ENCODE peak calls at places on chromosomes 11 and 22, in four cellular contexts. W is CD4-positive, alpha-beta T cell; V is naive thymus-derived CD4-positive, alpha-beta T cell; R is AG09319. E is an unnamed sample.

GRCh38 chr11:66762088-66762487 is 33.1 kb upstream of the SPTBN2 start:
- DNase-seq in V (no peak), R (no peak), W (no peak), E (no peak)

GRCh38 chr11:289145-289705 is 299 bp downstream of the PGGHG start:
- DNase-seq in W (no peak), V (peak; percentile 69), R (no peak), E (no peak)

GRCh38 chr11:40316171-40316570 is 1143.3 kb downstream of the LRRC4C start:
- DNase-seq in V (no peak), W (no peak), R (no peak), E (no peak)

GRCh38 chr11:117146521-117146920 is 2.4 kb downstream of the PAFAH1B2 start:
- DNase-seq in V (no peak), R (no peak), W (no peak), E (no peak)

GRCh38 chr11:132992838-132993680 is 539.2 kb downstream of the OPCML start:
- DNase-seq in W (no peak), R (no peak), V (no peak), E (no peak)

GRCh38 chr11:105004021-105004420 is 18.9 kb downstream of the CASP5 start:
- DNase-seq in V (no peak), W (no peak), R (no peak), E (no peak)

GRCh38 chr11:72227316-72228228 is 3.0 kb downstream of the INPPL1 start:
- DNase-seq in R (no peak), W (no peak), V (no peak), E (peak; percentile 87)

GRCh38 chr22:31530816-31531180 is 34.5 kb downstream of the SFI1 start:
- DNase-seq in V (no peak), R (no peak), W (no peak), E (no peak)

GRCh38 chr22:45268167-45268957 is 16.4 kb upstream of the UPK3A start:
- DNase-seq in V (peak; percentile 55), R (no peak), W (no peak), E (no peak)

GRCh38 chr11:11078344-11078743 is 220.5 kb upstream of the ZBED5 start:
- DNase-seq in V (no peak), R (peak; percentile 3), W (no peak), E (no peak)

GRCh38 chr11:8709002-8709672 is 26.5 kb downstream of the RPL27A start:
- DNase-seq in V (no peak), R (peak; percentile 97), W (no peak), E (no peak)

GRCh38 chr11:76660533-76661305 is 9.8 kb downstream of the LRRC32 start:
- DNase-seq in W (no peak), R (no peak), V (no peak), E (no peak)

GRCh38 chr11:67316882-67317364 is 13.6 kb downstream of the SSH3 start:
- DNase-seq in V (peak; percentile 20), W (no peak), R (no peak), E (no peak)

GRCh38 chr11:16911658-16912057 is 102.6 kb downstream of the PLEKHA7 start:
- DNase-seq in V (no peak), R (no peak), W (no peak), E (no peak)

GRCh38 chr11:60905551-60906113 is 753 bp downstream of the PRPF19 start:
- DNase-seq in R (no peak), V (peak; percentile 61), W (no peak), E (no peak)

GRCh38 chr11:107157809-107158187 is 139.5 kb upstream of the GUCY1A2 start:
- DNase-seq in V (no peak), W (no peak), R (no peak), E (no peak)

E was measured in brain pericyte.